ENCODE peak calls at places on chromosomes 1 and 21, in seven cellular contexts. A, S, Z, R, B, D and V are unnamed samples.
A peak's percentile ranks its signal among the peaks of the same experiment; 100 is the strongest.

GRCh38 chr1:154556422-154556821 is 2.0 kb downstream of the UBE2Q1 start:
- DNase-seq in A (no peak), S (no peak), Z (no peak), R (no peak), B (no peak), D (no peak), V (no peak)

GRCh38 chr1:218347713-218348627 is 2.8 kb downstream of the TGFB2 start:
- DNase-seq in A (no peak), S (peak; percentile 88), Z (no peak), R (no peak), B (no peak), D (peak; percentile 38), V (no peak)

GRCh38 chr1:207798847-207799246 is 47.0 kb downstream of the CD46 start:
- DNase-seq in A (no peak), S (no peak), Z (no peak), R (no peak), B (peak; percentile 17), D (no peak), V (no peak)

GRCh38 chr1:2584822-2585317 is 1.7 kb upstream of the PRXL2B start:
- DNase-seq in A (no peak), S (no peak), Z (no peak), R (no peak), B (no peak), D (no peak), V (no peak)

GRCh38 chr1:230517326-230517725 is 91.2 kb upstream of the PGBD5 start:
- DNase-seq in A (no peak), S (no peak), Z (no peak), R (no peak), B (no peak), D (no peak), V (no peak)

GRCh38 chr1:970973-971730 is 4.9 kb downstream of the PLEKHN1 start:
- DNase-seq in A (no peak), S (no peak), Z (no peak), R (no peak), B (no peak), D (no peak), V (no peak)

GRCh38 chr1:231182317-231182716 is 20.5 kb downstream of the TRIM67 start:
- DNase-seq in A (no peak), S (no peak), Z (no peak), R (no peak), B (no peak), D (no peak), V (no peak)

GRCh38 chr1:156498447-156499193 is 2.0 kb downstream of the MEF2D start:
- DNase-seq in A (no peak), S (no peak), Z (no peak), R (no peak), B (no peak), D (no peak), V (no peak)

GRCh38 chr1:6899141-6899540 is 113.9 kb downstream of the CAMTA1 start:
- DNase-seq in A (no peak), S (no peak), Z (no peak), R (no peak), B (no peak), D (no peak), V (no peak)

GRCh38 chr1:181453541-181454201 is 29.6 kb upstream of the CACNA1E start:
- DNase-seq in A (no peak), S (no peak), Z (no peak), R (no peak), B (no peak), D (no peak), V (no peak)

GRCh38 chr1:63663301-63663700 is 70.1 kb downstream of the PGM1 start:
- DNase-seq in A (no peak), S (peak; percentile 59), Z (no peak), R (no peak), B (no peak), D (no peak), V (no peak)

GRCh38 chr21:15560383-15561056 is 169.3 kb upstream of the USP25 start:
- DNase-seq in A (no peak), S (no peak), Z (no peak), R (no peak), B (no peak), D (no peak), V (no peak)

GRCh38 chr1:70403759-70404158 is 7.3 kb upstream of the CTH start:
- DNase-seq in A (no peak), S (no peak), Z (no peak), R (no peak), B (no peak), D (no peak), V (no peak)

GRCh38 chr21:25607151-25607811 is at the start of gene MRPL39:
- DNase-seq in A (peak; percentile 60), S (peak; percentile 87), Z (peak; percentile 78), R (peak; percentile 90), B (peak; percentile 69), D (peak; percentile 86), V (peak; percentile 74)

GRCh38 chr1:161946071-161946987 is 77.3 kb downstream of the OLFML2B start:
- DNase-seq in A (no peak), S (no peak), Z (no peak), R (no peak), B (no peak), D (no peak), V (no peak)

GRCh38 chr1:201551877-201552731 is 13.2 kb downstream of the NAV1 start:
- DNase-seq in A (no peak), S (peak; percentile 96), Z (no peak), R (peak; percentile 62), B (no peak), D (no peak), V (no peak)

GRCh38 chr21:33355996-33356395 is 31.2 kb downstream of the IFNAR1 start:
- DNase-seq in A (no peak), S (no peak), Z (no peak), R (no peak), B (no peak), D (no peak), V (no peak)

GRCh38 chr1:199009447-199009846 is 370.6 kb downstream of the PTPRC start:
- DNase-seq in A (no peak), S (no peak), Z (no peak), R (no peak), B (no peak), D (no peak), V (no peak)

GRCh38 chr1:15696956-15697521 is 12.9 kb downstream of the PLEKHM2 start:
- DNase-seq in A (no peak), S (no peak), Z (no peak), R (no peak), B (no peak), D (no peak), V (no peak)

GRCh38 chr1:20787100-20787774 is at the start of gene HP1BP3:
- DNase-seq in A (peak; percentile 58), S (peak; percentile 67), Z (peak; percentile 59), R (peak; percentile 53), B (peak; percentile 64), D (peak; percentile 68), V (peak; percentile 71)